ENCODE peak calls at places on chromosomes 5 and 9, in nine cellular contexts. T is stomach; X is lower lobe of right lung; S is psoas muscle; B is cardiac muscle cell; V is right lobe of liver; K is adrenal gland; Y is GM23248; J is CD8-positive, alpha-beta memory T cell. C is an unnamed sample.

GRCh38 chr9:22512495-22512894 is 65.9 kb downstream of the DMRTA1 start:
- DNase-seq in T (no peak), X (no peak), S (no peak), B (no peak), V (no peak), K (no peak), Y (no peak), J (no peak), C (no peak)

GRCh38 chr9:133443982-133444381 is 15.8 kb upstream of the CACFD1 start:
- DNase-seq in T (no peak), X (no peak), S (no peak), B (no peak), V (no peak), K (no peak), Y (peak; percentile 38), J (no peak), C (no peak)

GRCh38 chr9:102631559-102631958 is 363.6 kb upstream of the CYLC2 start:
- DNase-seq in T (no peak), X (no peak), S (no peak), B (no peak), V (no peak), K (no peak), Y (peak; percentile 10), J (no peak), C (no peak)

GRCh38 chr5:127290019-127290945 is at the start of gene MEGF10:
- DNase-seq in T (no peak), X (no peak), S (peak; percentile 39), B (peak; percentile 83), V (peak; percentile 48), K (peak; percentile 57), Y (peak; percentile 73), J (no peak), C (no peak)

GRCh38 chr9:105254226-105254625 is 9.8 kb downstream of the SLC44A1 start:
- DNase-seq in T (peak; percentile 42), X (no peak), S (no peak), B (no peak), V (no peak), K (no peak), Y (no peak), J (no peak), C (no peak)

GRCh38 chr9:127570533-127571111 is 41.5 kb upstream of the STXBP1 start:
- DNase-seq in T (peak; percentile 43), X (no peak), S (no peak), B (no peak), V (no peak), K (no peak), Y (no peak), J (no peak), C (no peak)

GRCh38 chr9:134548618-134549017 is 93.0 kb upstream of the COL5A1 start:
- DNase-seq in T (no peak), X (peak; percentile 41), S (no peak), B (no peak), V (peak; percentile 14), K (no peak), Y (no peak), J (no peak), C (no peak)

GRCh38 chr5:56172225-56172624 is 60.9 kb downstream of the ANKRD55 start:
- DNase-seq in T (no peak), X (no peak), S (no peak), B (no peak), V (no peak), K (no peak), Y (peak; percentile 70), J (no peak), C (no peak)

GRCh38 chr9:36798350-36799065 is 225.8 kb downstream of the MELK start:
- DNase-seq in T (no peak), X (no peak), S (no peak), B (peak; percentile 22), V (no peak), K (peak; percentile 10), Y (no peak), J (no peak), C (no peak)

GRCh38 chr9:134957165-134957944 is 39.6 kb upstream of the FCN1 start:
- DNase-seq in T (no peak), X (peak; percentile 40), S (no peak), B (no peak), V (no peak), K (no peak), Y (no peak), J (no peak), C (no peak)

GRCh38 chr5:180153991-180154390 is 55.0 kb downstream of the RASGEF1C start:
- DNase-seq in T (peak; percentile 5), X (peak; percentile 19), S (no peak), B (no peak), V (no peak), K (peak; percentile 18), Y (no peak), J (no peak), C (no peak)

GRCh38 chr5:38420691-38421395 is 135.6 kb downstream of the LIFR start:
- DNase-seq in T (peak; percentile 69), X (no peak), S (peak; percentile 35), B (peak; percentile 73), V (peak; percentile 45), K (peak; percentile 87), Y (peak; percentile 85), J (no peak), C (peak; percentile 29)

GRCh38 chr9:35978792-35979191 is 20.8 kb upstream of the OR2S2 start:
- DNase-seq in T (no peak), X (no peak), S (no peak), B (no peak), V (no peak), K (no peak), Y (no peak), J (no peak), C (no peak)

GRCh38 chr5:79932510-79933504 is 58.3 kb downstream of the MTX3 start:
- DNase-seq in T (no peak), X (no peak), S (peak; percentile 33), B (no peak), V (no peak), K (no peak), Y (peak; percentile 78), J (no peak), C (no peak)

DNA sequence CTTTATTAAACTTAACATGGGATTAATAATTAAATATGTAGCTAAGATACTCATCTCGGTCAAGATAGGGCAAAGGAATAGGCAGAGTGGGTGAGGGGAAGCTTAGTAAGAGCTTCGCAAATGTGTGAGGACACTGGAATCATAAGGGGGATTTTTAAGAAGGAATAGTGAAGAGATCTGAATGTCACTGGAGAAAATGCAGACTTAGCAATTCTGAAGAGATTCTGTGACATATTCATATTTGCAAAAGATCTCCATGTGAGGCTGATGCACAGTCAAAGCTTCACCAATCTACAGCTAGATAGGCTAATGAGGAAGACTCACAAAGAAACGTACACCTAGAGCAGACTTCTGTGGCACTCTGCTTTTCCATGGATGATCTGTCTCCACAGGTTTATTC is 1202.8 kb upstream of the CDH6 start:
- DNase-seq in T (no peak), X (no peak), S (no peak), B (no peak), V (no peak), K (no peak), Y (no peak), J (no peak), C (no peak)
- H3K27me3 ChIP-seq in T (no peaks in the 10 kb centered on the region), X (no peaks in the 10 kb centered on the region), S (no peaks in the 10 kb centered on the region), B (no peaks in the 10 kb centered on the region), V (no peaks in the 10 kb centered on the region), K (no peaks in the 10 kb centered on the region), Y (no peaks in the 10 kb centered on the region), J (no peaks in the 10 kb centered on the region), C (no peaks in the 10 kb centered on the region)

GRCh38 chr5:68565427-68565826 is 349.9 kb downstream of the PIK3R1 start:
- DNase-seq in T (no peak), X (no peak), S (no peak), B (no peak), V (no peak), K (no peak), Y (no peak), J (no peak), C (no peak)

GRCh38 chr5:68557162-68557936 is 341.8 kb downstream of the PIK3R1 start:
- DNase-seq in T (no peak), X (no peak), S (no peak), B (no peak), V (no peak), K (no peak), Y (peak; percentile 42), J (no peak), C (no peak)

GRCh38 chr5:68562308-68562707 is 346.8 kb downstream of the PIK3R1 start:
- DNase-seq in T (peak; percentile 67), X (no peak), S (no peak), B (peak; percentile 14), V (no peak), K (peak; percentile 65), Y (no peak), J (no peak), C (peak; percentile 44)
- H3K27ac ChIP-seq in T (no peak overlapping the region), X (no peak overlapping the region), S (no peak overlapping the region), B (no peak overlapping the region), V (no peak overlapping the region), K (no peak overlapping the region), Y (no peak overlapping the region), J (no peak overlapping the region), C (no peak overlapping the region)

DNA sequence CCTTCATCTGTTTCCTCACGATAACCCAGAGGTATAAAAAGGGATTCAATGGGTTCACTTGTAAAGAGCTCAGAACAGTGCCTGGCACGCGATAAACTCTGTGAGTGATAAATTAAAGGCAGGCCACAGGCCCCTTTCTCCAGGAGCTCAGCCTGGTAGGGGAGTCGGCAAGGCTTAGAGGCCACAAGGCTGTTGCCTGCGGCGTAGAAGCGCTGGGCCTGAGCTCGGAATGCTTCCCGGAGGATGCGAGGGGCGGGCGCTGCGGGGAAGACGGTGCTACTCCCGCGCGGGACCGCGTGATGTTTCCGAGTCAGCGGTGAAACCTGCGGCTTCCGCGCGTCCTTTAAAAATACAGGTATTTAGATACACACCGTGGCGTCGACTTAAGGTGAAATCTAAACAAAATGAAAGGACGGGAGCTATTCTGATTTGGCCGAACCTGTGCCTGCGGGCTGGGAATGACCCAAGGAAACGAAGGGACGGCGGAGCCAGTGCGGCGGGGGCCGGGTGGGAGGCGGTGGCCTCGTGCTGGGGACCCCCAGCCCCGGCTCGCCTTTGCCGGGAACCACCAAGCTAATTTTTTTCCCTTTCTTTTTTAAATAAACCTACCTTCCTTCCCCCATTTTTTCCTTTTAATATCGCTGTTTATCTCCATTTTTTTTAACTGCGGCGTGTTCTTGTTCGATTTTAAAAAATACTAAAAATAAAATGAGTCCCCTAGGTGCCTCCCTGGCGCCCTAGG is 6.2 kb downstream of the NKX2-5 start:
- DNase-seq in T (no peak), X (no peak), S (no peak), B (peak; percentile 61), V (no peak), K (no peak), Y (peak; percentile 52), J (no peak), C (no peak)
- H3K27me3 ChIP-seq in T (peaks cover 4% of the 10 kb centered on the region), X (peaks cover 84% of the 10 kb centered on the region), S (peaks cover 58% of the 10 kb centered on the region), B (no peaks in the 10 kb centered on the region), V (no peaks in the 10 kb centered on the region), K (peaks cover 59% of the 10 kb centered on the region), Y (peaks cover 71% of the 10 kb centered on the region), J (peaks cover 31% of the 10 kb centered on the region), C (peaks cover 85% of the 10 kb centered on the region)

DNA sequence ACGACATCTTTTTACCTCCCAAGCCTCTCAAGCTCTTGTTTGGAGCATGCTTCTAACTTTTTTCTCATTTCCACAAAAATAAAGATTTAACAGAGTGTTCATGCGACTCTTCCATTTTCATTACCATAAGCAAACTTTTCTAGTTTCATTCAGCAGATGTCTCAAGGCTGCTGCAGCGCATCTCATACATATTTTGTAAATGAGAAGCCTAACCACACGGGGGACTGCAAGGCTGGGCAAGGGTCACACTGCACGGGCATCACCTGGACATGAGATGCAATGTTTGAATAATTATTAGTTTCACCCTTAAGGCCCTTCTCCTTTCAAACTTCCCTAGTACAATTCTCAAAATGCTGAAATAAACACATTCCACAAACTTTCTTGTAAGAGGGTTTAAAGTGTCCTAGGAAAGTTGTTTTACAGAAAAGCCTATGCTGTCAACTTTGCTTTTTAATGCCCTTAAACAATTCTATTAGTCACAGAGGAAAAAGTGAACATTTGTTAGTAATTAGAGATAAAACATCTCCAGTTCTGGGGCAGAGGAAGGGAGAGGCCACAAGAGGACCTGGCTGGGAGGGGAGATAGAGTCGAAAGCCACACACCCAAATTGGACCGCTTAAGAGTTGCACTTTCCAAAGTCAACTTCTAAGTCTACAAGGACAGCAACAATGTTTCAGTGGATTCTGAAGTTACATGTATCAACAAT is 1.3 kb downstream of the DENND1A start:
- DNase-seq in T (no peak), X (no peak), S (no peak), B (no peak), V (no peak), K (no peak), Y (peak; percentile 81), J (no peak), C (no peak)
- H3K27ac ChIP-seq in T (peak overlapping the region; percentile 67), X (no peak overlapping the region), S (peak overlapping the region; percentile 67), B (no peak overlapping the region), V (peak overlapping the region; percentile 63), K (no peak overlapping the region), Y (peak overlapping the region; percentile 30), J (peak overlapping the region; percentile 54), C (peak overlapping the region; percentile 11)

C was measured in AG04450.